ENCODE peak calls at places on chromosomes 7 and 10, in ten cellular contexts. One of them, this sample, is unnamed.

GRCh38 chr7:41148521-41148951 is 554.4 kb downstream of the INHBA start:
- DNase-seq in aorta: no peak
- DNase-seq in transverse colon: no peak
- DNase-seq in pancreas: no peak
- DNase-seq in astrocyte: peak; percentile 97
- DNase-seq in GM23248: peak; percentile 93
- DNase-seq in cardiac muscle cell: peak; percentile 61
- DNase-seq in IMR-90: peak; percentile 91
- DNase-seq in fibroblast of lung: peak; percentile 95
- DNase-seq in stomach: no peak
- DNase-seq in this sample: no peak

GRCh38 chr7:101397770-101398324 is 35.2 kb downstream of the COL26A1 start:
- DNase-seq in GM23248: no peak
- DNase-seq in stomach: no peak
- DNase-seq in astrocyte: no peak
- DNase-seq in aorta: no peak
- DNase-seq in transverse colon: no peak
- DNase-seq in fibroblast of lung: no peak
- DNase-seq in cardiac muscle cell: no peak
- DNase-seq in pancreas: no peak
- DNase-seq in IMR-90: no peak
- DNase-seq in this sample: no peak

GRCh38 chr10:43939939-43940810 is 291.5 kb upstream of the ZNF32 start:
- DNase-seq in cardiac muscle cell: peak; percentile 37
- DNase-seq in pancreas: peak; percentile 10
- DNase-seq in IMR-90: peak; percentile 46
- DNase-seq in transverse colon: no peak
- DNase-seq in fibroblast of lung: no peak
- DNase-seq in stomach: no peak
- DNase-seq in aorta: no peak
- DNase-seq in astrocyte: no peak
- DNase-seq in GM23248: no peak
- DNase-seq in this sample: no peak

GRCh38 chr10:53361936-53362335 is 589.4 kb upstream of the MBL2 start:
- DNase-seq in fibroblast of lung: no peak
- DNase-seq in pancreas: no peak
- DNase-seq in transverse colon: no peak
- DNase-seq in GM23248: no peak
- DNase-seq in stomach: no peak
- DNase-seq in astrocyte: no peak
- DNase-seq in cardiac muscle cell: no peak
- DNase-seq in IMR-90: no peak
- DNase-seq in aorta: no peak
- DNase-seq in this sample: no peak

GRCh38 chr10:80786322-80786721 is 248.6 kb downstream of the SH2D4B start:
- DNase-seq in IMR-90: no peak
- DNase-seq in GM23248: no peak
- DNase-seq in astrocyte: no peak
- DNase-seq in transverse colon: no peak
- DNase-seq in aorta: no peak
- DNase-seq in pancreas: no peak
- DNase-seq in fibroblast of lung: no peak
- DNase-seq in cardiac muscle cell: no peak
- DNase-seq in stomach: no peak
- DNase-seq in this sample: no peak

GRCh38 chr10:33332183-33333031 is 2.1 kb downstream of the NRP1 start:
- DNase-seq in astrocyte: peak; percentile 31
- DNase-seq in transverse colon: no peak
- DNase-seq in fibroblast of lung: peak; percentile 45
- DNase-seq in cardiac muscle cell: peak; percentile 76
- DNase-seq in pancreas: no peak
- DNase-seq in IMR-90: peak; percentile 49
- DNase-seq in stomach: no peak
- DNase-seq in GM23248: peak; percentile 60
- DNase-seq in aorta: no peak
- DNase-seq in this sample: no peak

GRCh38 chr7:76008156-76008687 is 13.8 kb upstream of the TMEM120A start:
- DNase-seq in IMR-90: no peak
- DNase-seq in pancreas: no peak
- DNase-seq in astrocyte: no peak
- DNase-seq in aorta: no peak
- DNase-seq in GM23248: no peak
- DNase-seq in fibroblast of lung: no peak
- DNase-seq in transverse colon: no peak
- DNase-seq in cardiac muscle cell: no peak
- DNase-seq in stomach: no peak
- DNase-seq in this sample: no peak

GRCh38 chr10:10661176-10661575 is 356.5 kb upstream of the CELF2 start:
- DNase-seq in transverse colon: no peak
- DNase-seq in IMR-90: peak; percentile 81
- DNase-seq in astrocyte: no peak
- DNase-seq in aorta: no peak
- DNase-seq in stomach: no peak
- DNase-seq in fibroblast of lung: no peak
- DNase-seq in pancreas: no peak
- DNase-seq in cardiac muscle cell: no peak
- DNase-seq in GM23248: no peak
- DNase-seq in this sample: no peak

GRCh38 chr10:59872892-59873463 is 33.4 kb downstream of the CCDC6 start:
- DNase-seq in cardiac muscle cell: peak; percentile 94
- DNase-seq in IMR-90: peak; percentile 97
- DNase-seq in aorta: peak; percentile 81
- DNase-seq in stomach: no peak
- DNase-seq in transverse colon: peak; percentile 49
- DNase-seq in astrocyte: peak; percentile 95
- DNase-seq in fibroblast of lung: peak; percentile 98
- DNase-seq in GM23248: peak; percentile 80
- DNase-seq in pancreas: peak; percentile 42
- DNase-seq in this sample: peak; percentile 67

GRCh38 chr10:79244068-79244442 is 103.2 kb upstream of the PPIF start:
- DNase-seq in cardiac muscle cell: no peak
- DNase-seq in pancreas: no peak
- DNase-seq in aorta: no peak
- DNase-seq in transverse colon: no peak
- DNase-seq in astrocyte: no peak
- DNase-seq in GM23248: no peak
- DNase-seq in stomach: no peak
- DNase-seq in fibroblast of lung: no peak
- DNase-seq in IMR-90: no peak
- DNase-seq in this sample: no peak

GRCh38 chr10:42980553-42981357 is 96.1 kb upstream of the RET start:
- DNase-seq in GM23248: no peak
- DNase-seq in aorta: no peak
- DNase-seq in stomach: peak; percentile 19
- DNase-seq in transverse colon: no peak
- DNase-seq in fibroblast of lung: no peak
- DNase-seq in IMR-90: no peak
- DNase-seq in astrocyte: no peak
- DNase-seq in pancreas: peak; percentile 8
- DNase-seq in cardiac muscle cell: no peak
- DNase-seq in this sample: no peak

GRCh38 chr7:108402865-108403264 is 53.4 kb downstream of the NRCAM start:
- DNase-seq in GM23248: peak; percentile 36
- DNase-seq in transverse colon: no peak
- DNase-seq in cardiac muscle cell: peak; percentile 65
- DNase-seq in astrocyte: peak; percentile 43
- DNase-seq in fibroblast of lung: peak; percentile 50
- DNase-seq in stomach: no peak
- DNase-seq in pancreas: peak; percentile 33
- DNase-seq in IMR-90: no peak
- DNase-seq in aorta: no peak
- DNase-seq in this sample: no peak

GRCh38 chr7:72411419-72411818 is 719 bp downstream of the CALN1 start:
- DNase-seq in astrocyte: no peak
- DNase-seq in fibroblast of lung: no peak
- DNase-seq in pancreas: no peak
- DNase-seq in aorta: no peak
- DNase-seq in GM23248: no peak
- DNase-seq in IMR-90: no peak
- DNase-seq in stomach: no peak
- DNase-seq in transverse colon: no peak
- DNase-seq in cardiac muscle cell: no peak
- DNase-seq in this sample: no peak
- H3K27ac ChIP-seq in astrocyte: no peak overlapping the region
- H3K27ac ChIP-seq in fibroblast of lung: no peak overlapping the region
- H3K27ac ChIP-seq in pancreas: no peak overlapping the region
- H3K27ac ChIP-seq in aorta: no peak overlapping the region
- H3K27ac ChIP-seq in GM23248: no peak overlapping the region
- H3K27ac ChIP-seq in IMR-90: no peak overlapping the region
- H3K27ac ChIP-seq in stomach: no peak overlapping the region
- H3K27ac ChIP-seq in transverse colon: no peak overlapping the region
- H3K27ac ChIP-seq in cardiac muscle cell: no peak overlapping the region
- H3K27ac ChIP-seq in this sample: no peak overlapping the region

GRCh38 chr10:30589441-30589840 is 40.1 kb downstream of the LYZL2 start:
- DNase-seq in IMR-90: no peak
- DNase-seq in GM23248: no peak
- DNase-seq in aorta: peak; percentile 60
- DNase-seq in astrocyte: no peak
- DNase-seq in transverse colon: peak; percentile 17
- DNase-seq in stomach: no peak
- DNase-seq in pancreas: no peak
- DNase-seq in cardiac muscle cell: no peak
- DNase-seq in fibroblast of lung: no peak
- DNase-seq in this sample: no peak
- H3K4me1 ChIP-seq in IMR-90: no peaks in the 10 kb centered on the region
- H3K4me1 ChIP-seq in GM23248: no peaks in the 10 kb centered on the region
- H3K4me1 ChIP-seq in aorta: no peaks in the 10 kb centered on the region
- H3K4me1 ChIP-seq in astrocyte: no peaks in the 10 kb centered on the region
- H3K4me1 ChIP-seq in transverse colon: no peaks in the 10 kb centered on the region
- H3K4me1 ChIP-seq in stomach: peaks cover 8% of the 10 kb centered on the region
- H3K4me1 ChIP-seq in pancreas: peaks cover 6% of the 10 kb centered on the region
- H3K4me1 ChIP-seq in cardiac muscle cell: no peaks in the 10 kb centered on the region
- H3K4me1 ChIP-seq in fibroblast of lung: no peaks in the 10 kb centered on the region
- H3K4me1 ChIP-seq in this sample: peaks cover 4% of the 10 kb centered on the region

DNA sequence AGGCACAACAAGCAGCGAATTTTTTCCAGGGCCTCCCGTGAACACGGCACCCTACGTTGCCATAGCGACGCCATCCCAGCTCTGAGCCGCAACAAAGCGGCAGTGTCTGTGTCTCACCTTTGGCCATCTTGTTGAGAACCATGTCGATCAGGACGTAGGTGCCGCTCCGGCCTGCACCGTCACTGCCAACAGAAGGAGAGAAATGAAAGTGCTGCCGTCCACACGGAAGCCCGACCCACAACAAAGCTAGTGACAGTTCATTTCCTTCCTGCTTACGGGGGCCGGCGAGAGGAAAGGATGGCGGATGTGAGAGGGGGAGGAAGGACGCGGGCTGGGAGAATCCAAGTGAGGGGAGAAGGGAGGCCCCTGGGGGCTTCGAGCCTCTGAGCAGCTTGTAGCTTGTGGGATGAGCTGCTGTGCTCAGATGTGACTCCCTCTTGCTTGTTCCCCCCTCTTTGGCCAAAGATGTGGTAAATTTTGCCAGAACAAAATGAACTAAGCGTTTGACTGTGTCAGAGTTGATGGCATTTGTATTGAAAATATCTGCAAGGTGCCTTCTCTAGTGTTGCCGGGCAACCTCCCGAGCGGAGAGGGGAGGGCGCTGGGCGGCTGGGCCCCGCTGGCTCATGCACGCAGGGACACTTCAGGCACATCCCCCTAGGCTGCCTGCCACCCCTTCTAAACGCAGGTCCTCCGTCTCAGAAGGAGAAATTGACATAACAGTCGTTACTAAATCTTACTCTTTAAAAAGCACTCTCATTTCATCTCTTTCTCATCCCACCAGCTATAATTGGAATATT is 232.2 kb downstream of the DNAJB6 start:
- DNase-seq in fibroblast of lung: peak; percentile 59
- DNase-seq in GM23248: peak; percentile 22
- DNase-seq in stomach: peak; percentile 29
- DNase-seq in astrocyte: peak; percentile 41
- DNase-seq in IMR-90: no peak
- DNase-seq in pancreas: peak; percentile 36
- DNase-seq in aorta: peak; percentile 60
- DNase-seq in cardiac muscle cell: peak; percentile 52
- DNase-seq in transverse colon: peak; percentile 38
- DNase-seq in this sample: peak; percentile 32
- H3K27ac ChIP-seq in fibroblast of lung: no peak overlapping the region
- H3K27ac ChIP-seq in GM23248: no peak overlapping the region
- H3K27ac ChIP-seq in stomach: no peak overlapping the region
- H3K27ac ChIP-seq in astrocyte: peak overlapping the region; percentile 63
- H3K27ac ChIP-seq in IMR-90: no peak overlapping the region
- H3K27ac ChIP-seq in pancreas: peak overlapping the region; percentile 10
- H3K27ac ChIP-seq in aorta: no peak overlapping the region
- H3K27ac ChIP-seq in cardiac muscle cell: no peak overlapping the region
- H3K27ac ChIP-seq in transverse colon: no peak overlapping the region
- H3K27ac ChIP-seq in this sample: no peak overlapping the region

GRCh38 chr10:86964847-86965190 is 3.5 kb upstream of the ADIRF start:
- DNase-seq in transverse colon: no peak
- DNase-seq in pancreas: no peak
- DNase-seq in astrocyte: no peak
- DNase-seq in cardiac muscle cell: no peak
- DNase-seq in IMR-90: no peak
- DNase-seq in GM23248: no peak
- DNase-seq in fibroblast of lung: no peak
- DNase-seq in aorta: no peak
- DNase-seq in stomach: no peak
- DNase-seq in this sample: no peak

GRCh38 chr10:86962136-86962980 is 4.0 kb downstream of the SNCG start:
- DNase-seq in transverse colon: peak; percentile 6
- DNase-seq in astrocyte: no peak
- DNase-seq in GM23248: no peak
- DNase-seq in fibroblast of lung: no peak
- DNase-seq in cardiac muscle cell: no peak
- DNase-seq in aorta: no peak
- DNase-seq in IMR-90: no peak
- DNase-seq in stomach: peak; percentile 21
- DNase-seq in pancreas: no peak
- DNase-seq in this sample: no peak

GRCh38 chr10:86964061-86964846 is 4.0 kb upstream of the ADIRF start:
- DNase-seq in fibroblast of lung: no peak
- DNase-seq in stomach: peak; percentile 22
- DNase-seq in astrocyte: no peak
- DNase-seq in IMR-90: no peak
- DNase-seq in transverse colon: no peak
- DNase-seq in pancreas: no peak
- DNase-seq in cardiac muscle cell: no peak
- DNase-seq in GM23248: no peak
- DNase-seq in aorta: no peak
- DNase-seq in this sample: no peak

GRCh38 chr10:86962981-86963310 is 4.5 kb downstream of the SNCG start:
- DNase-seq in IMR-90: no peak
- DNase-seq in GM23248: no peak
- DNase-seq in stomach: no peak
- DNase-seq in astrocyte: no peak
- DNase-seq in pancreas: peak; percentile 8
- DNase-seq in fibroblast of lung: no peak
- DNase-seq in aorta: no peak
- DNase-seq in transverse colon: no peak
- DNase-seq in cardiac muscle cell: no peak
- DNase-seq in this sample: no peak

DNA sequence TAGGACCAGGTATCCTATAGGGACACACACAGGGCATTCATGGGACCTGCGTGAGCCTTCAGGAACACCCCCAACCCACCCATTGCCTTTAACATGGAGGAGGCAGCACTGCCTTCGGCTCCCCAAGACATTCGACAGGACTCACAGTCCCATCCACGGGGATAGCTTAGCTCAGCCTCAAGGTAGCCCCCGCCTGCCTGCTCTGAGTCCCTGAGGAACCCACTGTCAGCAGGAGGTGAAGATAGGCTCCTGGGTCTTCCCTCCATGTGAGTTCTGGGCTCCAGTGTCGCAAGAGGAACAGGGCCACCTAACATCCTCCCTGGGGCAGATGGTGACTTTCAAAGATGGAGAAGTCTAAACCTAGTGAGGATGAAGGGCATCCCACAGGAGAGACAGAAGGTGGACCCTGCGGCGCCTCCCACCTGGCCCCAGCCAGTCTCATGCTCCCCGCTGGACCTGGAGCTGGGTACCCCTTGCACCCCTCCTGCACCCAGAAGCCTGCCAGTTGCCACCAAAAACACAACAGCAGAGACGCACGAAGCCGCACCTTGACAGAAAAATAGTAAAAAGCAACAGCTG is 4.9 kb upstream of the ADIRF start:
- DNase-seq in astrocyte: no peak
- DNase-seq in fibroblast of lung: no peak
- DNase-seq in stomach: peak; percentile 17
- DNase-seq in GM23248: no peak
- DNase-seq in aorta: no peak
- DNase-seq in transverse colon: peak; percentile 1
- DNase-seq in IMR-90: no peak
- DNase-seq in cardiac muscle cell: no peak
- DNase-seq in pancreas: no peak
- DNase-seq in this sample: no peak
- H3K4me1 ChIP-seq in astrocyte: peaks cover 30% of the 10 kb centered on the region
- H3K4me1 ChIP-seq in fibroblast of lung: peaks cover 40% of the 10 kb centered on the region
- H3K4me1 ChIP-seq in stomach: peaks cover 48% of the 10 kb centered on the region
- H3K4me1 ChIP-seq in GM23248: peaks cover 29% of the 10 kb centered on the region
- H3K4me1 ChIP-seq in aorta: no peaks in the 10 kb centered on the region
- H3K4me1 ChIP-seq in transverse colon: peaks cover 25% of the 10 kb centered on the region
- H3K4me1 ChIP-seq in IMR-90: peaks cover 23% of the 10 kb centered on the region
- H3K4me1 ChIP-seq in cardiac muscle cell: peaks cover 20% of the 10 kb centered on the region
- H3K4me1 ChIP-seq in pancreas: no peaks in the 10 kb centered on the region
- H3K4me1 ChIP-seq in this sample: peaks cover 5% of the 10 kb centered on the region